ENCODE peak calls at places on chromosome 18, in six cellular contexts. One of them, this sample, is unnamed. For H3K4me1 and H3K9me3, the result is how much of the 10 kb centered on the place peaks cover.

GRCh38 chr18:23313379-23313778 is 139.7 kb upstream of the RIOK3 start:
- DNase-seq in right cardiac atrium: no peak
- DNase-seq in Peyer's patch: no peak
- DNase-seq in upper lobe of right lung: no peak
- DNase-seq in CD4-positive, alpha-beta memory T cell: no peak
- DNase-seq in naive thymus-derived CD4-positive, alpha-beta T cell: no peak
- DNase-seq in this sample: no peak

GRCh38 chr18:79531926-79532689 is 136.4 kb downstream of the NFATC1 start:
- DNase-seq in right cardiac atrium: peak
- DNase-seq in Peyer's patch: peak
- DNase-seq in upper lobe of right lung: peak
- DNase-seq in CD4-positive, alpha-beta memory T cell: no peak
- DNase-seq in naive thymus-derived CD4-positive, alpha-beta T cell: no peak
- DNase-seq in this sample: no peak

GRCh38 chr18:24677011-24677410 is 216.6 kb downstream of the HRH4 start:
- DNase-seq in right cardiac atrium: no peak
- DNase-seq in Peyer's patch: no peak
- DNase-seq in upper lobe of right lung: no peak
- DNase-seq in CD4-positive, alpha-beta memory T cell: no peak
- DNase-seq in naive thymus-derived CD4-positive, alpha-beta T cell: no peak
- DNase-seq in this sample: no peak

GRCh38 chr18:21393986-21394385 is 152.0 kb downstream of the GREB1L start:
- DNase-seq in right cardiac atrium: peak
- DNase-seq in Peyer's patch: no peak
- DNase-seq in upper lobe of right lung: no peak
- DNase-seq in CD4-positive, alpha-beta memory T cell: no peak
- DNase-seq in naive thymus-derived CD4-positive, alpha-beta T cell: no peak
- DNase-seq in this sample: no peak

GRCh38 chr18:55544028-55544427 is 44.0 kb downstream of the TCF4 start:
- DNase-seq in right cardiac atrium: no peak
- DNase-seq in Peyer's patch: no peak
- DNase-seq in upper lobe of right lung: no peak
- DNase-seq in CD4-positive, alpha-beta memory T cell: no peak
- DNase-seq in naive thymus-derived CD4-positive, alpha-beta T cell: no peak
- DNase-seq in this sample: no peak

GRCh38 chr18:79493801-79494211 is 98.1 kb downstream of the NFATC1 start:
- DNase-seq in right cardiac atrium: peak
- DNase-seq in Peyer's patch: no peak
- DNase-seq in upper lobe of right lung: peak
- DNase-seq in CD4-positive, alpha-beta memory T cell: no peak
- DNase-seq in naive thymus-derived CD4-positive, alpha-beta T cell: peak
- DNase-seq in this sample: no peak

GRCh38 chr18:53422896-53423295 is 801.6 kb downstream of the MBD2 start:
- DNase-seq in right cardiac atrium: no peak
- DNase-seq in Peyer's patch: no peak
- DNase-seq in upper lobe of right lung: no peak
- DNase-seq in CD4-positive, alpha-beta memory T cell: no peak
- DNase-seq in naive thymus-derived CD4-positive, alpha-beta T cell: no peak
- DNase-seq in this sample: no peak

GRCh38 chr18:74898965-74899364 is 301.3 kb downstream of the ZNF407 start:
- DNase-seq in right cardiac atrium: no peak
- DNase-seq in Peyer's patch: no peak
- DNase-seq in upper lobe of right lung: no peak
- DNase-seq in CD4-positive, alpha-beta memory T cell: no peak
- DNase-seq in naive thymus-derived CD4-positive, alpha-beta T cell: no peak
- DNase-seq in this sample: peak

GRCh38 chr18:78979682-78980278 is at the start of gene SALL3:
- DNase-seq in right cardiac atrium: no peak
- DNase-seq in Peyer's patch: no peak
- DNase-seq in upper lobe of right lung: no peak
- DNase-seq in CD4-positive, alpha-beta memory T cell: no peak
- DNase-seq in naive thymus-derived CD4-positive, alpha-beta T cell: no peak
- DNase-seq in this sample: no peak

GRCh38 chr18:43651067-43651466 is 373.8 kb upstream of the SYT4 start:
- DNase-seq in right cardiac atrium: no peak
- DNase-seq in Peyer's patch: no peak
- DNase-seq in upper lobe of right lung: no peak
- DNase-seq in CD4-positive, alpha-beta memory T cell: no peak
- DNase-seq in naive thymus-derived CD4-positive, alpha-beta T cell: no peak
- DNase-seq in this sample: no peak

GRCh38 chr18:3447895-3448844 is 1.8 kb upstream of the TGIF1 start:
- DNase-seq in right cardiac atrium: peak
- DNase-seq in Peyer's patch: peak
- DNase-seq in upper lobe of right lung: peak
- DNase-seq in CD4-positive, alpha-beta memory T cell: peak
- DNase-seq in naive thymus-derived CD4-positive, alpha-beta T cell: peak
- DNase-seq in this sample: peak

GRCh38 chr18:55319517-55319905 is 268.5 kb downstream of the TCF4 start:
- DNase-seq in right cardiac atrium: no peak
- DNase-seq in Peyer's patch: no peak
- DNase-seq in upper lobe of right lung: no peak
- DNase-seq in CD4-positive, alpha-beta memory T cell: no peak
- DNase-seq in naive thymus-derived CD4-positive, alpha-beta T cell: no peak
- DNase-seq in this sample: no peak

GRCh38 chr18:48428494-48429177 is 19.5 kb upstream of the ZBTB7C start:
- DNase-seq in right cardiac atrium: no peak
- DNase-seq in Peyer's patch: no peak
- DNase-seq in upper lobe of right lung: no peak
- DNase-seq in CD4-positive, alpha-beta memory T cell: no peak
- DNase-seq in naive thymus-derived CD4-positive, alpha-beta T cell: no peak
- DNase-seq in this sample: peak

DNA sequence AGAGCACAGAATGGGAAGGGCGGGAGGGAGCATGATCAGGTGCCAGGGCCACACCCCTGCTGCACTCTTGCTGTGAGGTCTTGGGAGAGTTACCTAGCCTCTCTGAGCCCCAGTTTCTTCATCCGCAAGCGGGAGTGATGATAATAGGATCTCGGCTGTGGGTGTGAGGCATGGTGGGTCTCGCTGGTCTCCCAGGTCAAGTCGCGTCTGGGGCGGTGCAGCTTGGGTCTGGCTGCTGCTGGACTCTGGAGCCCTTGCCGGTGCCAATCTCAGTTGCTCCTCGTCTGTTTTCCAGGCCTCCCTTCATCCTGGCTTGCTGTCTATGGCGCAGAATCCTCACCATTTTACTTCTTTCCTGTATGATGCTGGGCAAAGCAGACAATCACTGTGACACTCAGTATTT is 130.3 kb upstream of the RAB12 start:
- DNase-seq in right cardiac atrium: no peak
- DNase-seq in Peyer's patch: no peak
- DNase-seq in upper lobe of right lung: no peak
- DNase-seq in CD4-positive, alpha-beta memory T cell: no peak
- DNase-seq in naive thymus-derived CD4-positive, alpha-beta T cell: no peak
- DNase-seq in this sample: no peak
- H3K4me1 ChIP-seq in right cardiac atrium: under half
- H3K4me1 ChIP-seq in Peyer's patch: under half
- H3K4me1 ChIP-seq in upper lobe of right lung: under half
- H3K4me1 ChIP-seq in CD4-positive, alpha-beta memory T cell: under half
- H3K4me1 ChIP-seq in naive thymus-derived CD4-positive, alpha-beta T cell: under half
- H3K4me1 ChIP-seq in this sample: under half

GRCh38 chr18:46672062-46672970 is 15.3 kb upstream of the LOXHD1 start:
- DNase-seq in right cardiac atrium: no peak
- DNase-seq in Peyer's patch: no peak
- DNase-seq in upper lobe of right lung: no peak
- DNase-seq in CD4-positive, alpha-beta memory T cell: peak
- DNase-seq in naive thymus-derived CD4-positive, alpha-beta T cell: peak
- DNase-seq in this sample: no peak

GRCh38 chr18:46668694-46669093 is 11.7 kb upstream of the LOXHD1 start:
- DNase-seq in right cardiac atrium: no peak
- DNase-seq in Peyer's patch: no peak
- DNase-seq in upper lobe of right lung: no peak
- DNase-seq in CD4-positive, alpha-beta memory T cell: no peak
- DNase-seq in naive thymus-derived CD4-positive, alpha-beta T cell: no peak
- DNase-seq in this sample: no peak

GRCh38 chr18:46663539-46663938 is 6.5 kb upstream of the LOXHD1 start:
- DNase-seq in right cardiac atrium: no peak
- DNase-seq in Peyer's patch: no peak
- DNase-seq in upper lobe of right lung: no peak
- DNase-seq in CD4-positive, alpha-beta memory T cell: no peak
- DNase-seq in naive thymus-derived CD4-positive, alpha-beta T cell: no peak
- DNase-seq in this sample: no peak

DNA sequence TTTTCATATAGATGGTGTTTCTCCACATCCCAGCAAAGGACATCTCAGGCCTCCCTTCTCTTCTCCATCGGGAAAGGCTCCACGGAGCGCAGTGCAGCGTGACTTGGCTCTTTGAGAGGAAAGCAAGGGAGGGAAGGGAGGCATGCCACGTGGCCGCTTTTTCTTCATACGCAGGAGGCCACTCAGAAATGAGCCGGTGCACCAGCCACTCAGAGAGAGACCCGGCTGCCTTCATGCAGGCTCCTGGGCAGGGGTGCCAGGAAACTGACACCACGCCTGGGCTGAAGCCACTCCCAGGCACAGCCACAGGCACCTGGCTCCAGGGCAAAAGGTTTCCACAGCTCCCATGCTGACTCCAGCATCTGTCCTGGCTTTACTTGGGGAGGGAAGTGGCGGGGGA is 11.1 kb upstream of the LOXHD1 start:
- DNase-seq in right cardiac atrium: no peak
- DNase-seq in Peyer's patch: no peak
- DNase-seq in upper lobe of right lung: no peak
- DNase-seq in CD4-positive, alpha-beta memory T cell: no peak
- DNase-seq in naive thymus-derived CD4-positive, alpha-beta T cell: no peak
- DNase-seq in this sample: no peak
- H3K4me3 ChIP-seq in right cardiac atrium: no peak
- H3K4me3 ChIP-seq in Peyer's patch: no peak
- H3K4me3 ChIP-seq in upper lobe of right lung: no peak
- H3K4me3 ChIP-seq in CD4-positive, alpha-beta memory T cell: no peak
- H3K4me3 ChIP-seq in naive thymus-derived CD4-positive, alpha-beta T cell: no peak
- H3K4me3 ChIP-seq in this sample: no peak

DNA sequence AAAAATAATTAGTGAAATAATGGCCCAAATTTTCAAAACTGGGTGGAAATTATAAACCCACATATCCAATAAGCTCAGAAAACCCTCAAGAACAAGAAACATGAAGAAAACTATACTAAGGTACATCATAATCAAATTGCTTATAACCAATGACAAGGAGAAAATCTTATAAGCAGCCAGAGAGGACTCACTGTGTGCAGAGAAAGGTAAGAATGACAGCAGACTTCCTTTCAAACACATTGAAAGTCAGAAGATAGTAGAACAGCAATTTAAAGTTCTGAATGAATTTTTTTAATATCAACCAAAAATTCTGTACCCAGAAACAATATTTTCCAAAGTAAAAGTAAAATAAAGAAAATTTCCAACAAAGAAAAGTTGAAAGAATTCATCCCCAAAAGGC is 197.7 kb upstream of the RAB12 start:
- DNase-seq in right cardiac atrium: no peak
- DNase-seq in Peyer's patch: no peak
- DNase-seq in upper lobe of right lung: no peak
- DNase-seq in CD4-positive, alpha-beta memory T cell: no peak
- DNase-seq in naive thymus-derived CD4-positive, alpha-beta T cell: no peak
- DNase-seq in this sample: no peak
- H3K9me3 ChIP-seq in right cardiac atrium: under half
- H3K9me3 ChIP-seq in Peyer's patch: under half
- H3K9me3 ChIP-seq in upper lobe of right lung: under half
- H3K9me3 ChIP-seq in CD4-positive, alpha-beta memory T cell: under half
- H3K9me3 ChIP-seq in naive thymus-derived CD4-positive, alpha-beta T cell: under half
- H3K9me3 ChIP-seq in this sample: under half

DNA sequence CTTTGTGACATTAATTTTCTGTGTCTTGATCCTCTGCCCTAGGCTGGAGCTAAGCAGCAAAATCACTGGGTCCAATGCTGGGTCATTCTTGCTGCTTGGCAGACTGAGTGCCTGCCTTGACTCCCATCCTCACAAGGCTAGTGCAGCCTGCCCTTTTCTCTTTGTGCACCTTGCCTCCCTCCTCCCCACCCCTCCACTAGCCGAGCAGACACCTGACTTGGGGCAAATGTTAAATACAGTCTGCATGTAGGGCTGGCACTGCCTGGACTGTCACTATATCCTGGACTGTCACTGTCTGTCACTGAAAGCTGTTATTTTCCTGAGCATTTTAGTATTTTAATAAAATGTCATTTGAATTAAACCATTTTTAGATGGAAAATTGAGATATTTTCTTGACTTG is 33.4 kb downstream of the MAPRE2 start:
- DNase-seq in right cardiac atrium: no peak
- DNase-seq in Peyer's patch: no peak
- DNase-seq in upper lobe of right lung: no peak
- DNase-seq in CD4-positive, alpha-beta memory T cell: no peak
- DNase-seq in naive thymus-derived CD4-positive, alpha-beta T cell: no peak
- DNase-seq in this sample: no peak
- H3K4me1 ChIP-seq in right cardiac atrium: under half
- H3K4me1 ChIP-seq in Peyer's patch: under half
- H3K4me1 ChIP-seq in upper lobe of right lung: under half
- H3K4me1 ChIP-seq in CD4-positive, alpha-beta memory T cell: under half
- H3K4me1 ChIP-seq in naive thymus-derived CD4-positive, alpha-beta T cell: under half
- H3K4me1 ChIP-seq in this sample: under half

This sample was measured in SJCRH30.